ENCODE peak calls at places on chromosome 14, in ten cellular contexts. X is ovary, G is heart left ventricle, Y is GM12878, C is Peyer's patch, B is HCT116, F is stomach, D is sigmoid colon, P is IMR-90, K is uterus. M is an unnamed sample. For H3K4me1, the result is how much of the 10 kb centered on the place peaks cover.

GRCh38 chr14:68211421-68211820 is 391.8 kb downstream of the RAD51B start:
- DNase-seq in X (no peak), G (no peak), Y (no peak), C (no peak), B (no peak), F (no peak), D (no peak), P (no peak), K (no peak), M (no peak)

GRCh38 chr14:99378782-99379214 is 101.9 kb downstream of the SETD3 start:
- DNase-seq in X (no peak), G (no peak), Y (no peak), C (no peak), B (peak), F (no peak), D (no peak), P (peak), K (no peak), M (no peak)

GRCh38 chr14:65134651-65135579 is 32.6 kb upstream of the MAX start:
- DNase-seq in X (no peak), G (no peak), Y (no peak), C (no peak), B (no peak), F (no peak), D (no peak), P (no peak), K (no peak), M (no peak)

GRCh38 chr14:74974364-74975058 is 19.1 kb upstream of the PGF start:
- DNase-seq in X (no peak), G (peak), Y (no peak), C (no peak), B (no peak), F (no peak), D (no peak), P (no peak), K (peak), M (no peak)

GRCh38 chr14:22630486-22630885 is 13.7 kb downstream of the OR6J1 start:
- DNase-seq in X (no peak), G (no peak), Y (no peak), C (no peak), B (no peak), F (no peak), D (no peak), P (peak), K (no peak), M (no peak)

GRCh38 chr14:91372680-91373495 is 44.7 kb downstream of the CCDC88C start:
- DNase-seq in X (no peak), G (no peak), Y (no peak), C (peak), B (no peak), F (peak), D (no peak), P (no peak), K (no peak), M (no peak)

GRCh38 chr14:32574269-32574668 is 245.2 kb downstream of the AKAP6 start:
- DNase-seq in X (no peak), G (no peak), Y (no peak), C (no peak), B (no peak), F (no peak), D (no peak), P (no peak), K (no peak), M (no peak)

GRCh38 chr14:90642239-90642717 is 174.0 kb downstream of the TTC7B start:
- DNase-seq in X (no peak), G (no peak), Y (no peak), C (no peak), B (no peak), F (no peak), D (no peak), P (peak), K (no peak), M (no peak)

GRCh38 chr14:65336191-65336591 is 76.3 kb upstream of the FUT8 start:
- DNase-seq in X (no peak), G (no peak), Y (no peak), C (no peak), B (no peak), F (no peak), D (no peak), P (peak), K (no peak), M (no peak)

GRCh38 chr14:75271514-75271913 is 7.1 kb upstream of the FOS start:
- DNase-seq in X (no peak), G (no peak), Y (no peak), C (no peak), B (no peak), F (no peak), D (no peak), P (no peak), K (no peak), M (no peak)

GRCh38 chr14:96631621-96632362 is 129.6 kb downstream of the PAPOLA start:
- DNase-seq in X (no peak), G (no peak), Y (no peak), C (peak), B (no peak), F (peak), D (no peak), P (no peak), K (peak), M (no peak)

GRCh38 chr14:53152627-53152908 is 555 bp downstream of the DDHD1 start:
- DNase-seq in X (no peak), G (no peak), Y (no peak), C (no peak), B (no peak), F (no peak), D (no peak), P (no peak), K (no peak), M (no peak)

DNA sequence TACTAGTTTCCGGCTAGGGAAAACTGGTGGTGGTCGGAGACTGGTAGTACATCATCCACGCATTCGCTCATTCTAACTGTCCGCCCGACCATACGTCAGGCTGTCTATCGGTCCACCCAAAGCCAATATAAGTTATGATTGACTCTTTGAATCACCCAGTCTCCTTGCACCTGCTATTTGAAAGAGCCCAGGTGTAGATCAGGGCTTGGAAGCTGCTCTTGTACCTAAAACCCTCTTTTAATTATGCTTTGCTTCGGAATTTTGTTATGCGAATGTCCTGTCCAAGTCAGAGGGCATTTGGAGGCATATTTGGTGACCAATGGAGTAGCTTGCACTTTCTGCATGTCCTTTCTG is 5.7 kb upstream of the NKX2-1 start:
- DNase-seq in X (no peak), G (no peak), Y (no peak), C (no peak), B (no peak), F (no peak), D (no peak), P (no peak), K (no peak), M (no peak)
- TF ChIP-seq CTCF in X (no peak), G (no peak), Y (no peak), C (no peak), B (no peak), F (no peak), D (no peak), P (no peak), K (no peak), M (no peak)

GRCh38 chr14:50823051-50823762 is 7.8 kb downstream of the NIN start:
- DNase-seq in X (no peak), G (peak), Y (peak), C (peak), B (no peak), F (no peak), D (no peak), P (no peak), K (no peak), M (no peak)
- H3K4me1 ChIP-seq in X (under half), G (under half), Y (under half), C (under half), B (under half), F (half or more), D (under half), P (under half), K (under half), M (under half)

DNA sequence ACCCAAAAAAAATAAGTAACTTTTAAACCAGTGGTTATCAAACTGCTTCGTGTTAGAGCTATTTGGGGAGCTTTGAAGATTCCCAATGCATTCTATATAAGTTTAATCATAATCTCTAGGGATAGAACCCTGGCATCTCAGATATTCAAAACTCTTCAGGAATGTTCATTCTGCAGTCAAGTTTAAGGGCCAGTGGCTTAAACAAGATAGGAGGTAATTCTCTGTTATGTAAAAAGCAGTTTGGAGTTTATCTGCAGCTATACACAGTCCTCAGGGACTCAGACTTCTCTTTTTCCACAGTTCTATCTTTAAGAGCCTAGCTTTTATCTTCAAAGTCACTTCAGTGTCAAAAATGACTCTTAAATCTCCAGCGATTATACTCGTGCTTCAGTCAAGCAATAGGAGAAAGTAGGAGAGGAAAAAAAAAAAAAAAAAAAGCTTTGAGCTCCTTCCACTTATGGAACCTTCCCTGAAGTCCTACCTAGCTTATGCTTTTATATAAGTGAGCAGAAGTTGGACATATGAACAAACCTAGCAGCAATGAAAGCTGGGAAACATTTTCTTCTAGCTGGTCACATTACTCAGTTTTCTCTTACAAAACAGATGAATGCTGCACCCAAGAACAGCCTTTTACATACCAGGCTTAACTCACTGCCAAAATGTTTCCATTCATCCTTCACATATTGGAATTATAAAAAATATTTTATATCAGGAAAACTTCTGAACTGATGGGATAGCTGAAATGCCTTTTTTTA is 302.8 kb downstream of the FSCB start:
- DNase-seq in X (no peak), G (no peak), Y (no peak), C (no peak), B (no peak), F (no peak), D (no peak), P (no peak), K (no peak), M (no peak)
- TF ChIP-seq POLR2A in X (no peak), G (no peak), Y (no peak), C (no peak), B (no peak), F (no peak), D (no peak), P (no peak), K (no peak), M (no peak)

DNA sequence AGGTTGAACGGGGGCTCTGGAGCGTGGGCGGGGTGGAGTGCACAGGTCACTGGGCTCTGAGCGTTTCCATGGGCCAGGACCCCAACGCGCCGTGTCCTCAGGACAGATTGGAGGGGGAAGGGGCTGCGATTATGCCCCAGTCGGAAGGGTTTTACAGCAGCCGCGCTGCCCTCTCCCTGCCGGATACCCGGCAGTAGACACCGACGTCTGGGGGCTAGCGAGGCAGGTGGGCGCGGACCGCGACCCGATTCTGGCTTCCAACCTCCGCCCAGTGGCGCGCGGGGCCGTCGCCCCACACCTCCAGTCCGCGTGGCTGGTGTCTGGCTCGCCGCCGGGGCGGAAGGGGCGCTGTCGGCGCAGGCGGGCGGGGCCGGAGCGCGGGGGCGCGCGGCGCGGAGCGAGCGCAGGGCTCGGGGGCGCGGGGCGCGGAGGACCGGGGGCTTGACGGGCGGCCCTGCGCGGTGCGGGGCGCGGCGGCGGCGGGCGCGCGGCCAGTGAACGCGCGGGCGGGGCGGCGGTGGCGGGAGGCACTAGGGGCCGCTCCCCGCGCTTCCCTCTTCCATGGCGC is 2.4 kb upstream of the KIF26A start:
- DNase-seq in X (peak), G (peak), Y (no peak), C (no peak), B (no peak), F (no peak), D (no peak), P (no peak), K (no peak), M (no peak)
- TF ChIP-seq CTCF in X (no peak), G (no peak), Y (no peak), C (no peak), B (no peak), F (no peak), D (no peak), P (no peak), K (no peak), M (no peak)

DNA sequence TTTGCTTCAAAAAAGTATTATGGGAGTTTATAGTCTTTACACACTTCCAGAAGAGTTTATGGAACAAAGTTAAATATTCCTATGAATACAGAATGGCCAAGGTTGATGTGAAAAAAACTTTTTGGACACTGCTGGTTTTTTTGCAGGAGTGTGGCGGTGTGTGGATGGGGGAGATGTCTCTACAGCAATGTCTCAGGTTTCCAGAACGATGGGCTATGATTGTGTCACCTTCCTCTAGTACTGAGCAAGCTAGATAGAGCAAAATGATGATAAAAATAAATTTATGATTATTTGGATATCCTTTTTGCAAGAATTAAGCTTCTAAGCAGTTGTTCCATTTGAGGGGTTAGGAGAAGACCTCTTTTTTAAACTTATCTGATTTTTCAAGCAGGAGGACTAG is 37.9 kb downstream of the FBXO34 start:
- DNase-seq in X (no peak), G (no peak), Y (no peak), C (no peak), B (no peak), F (no peak), D (no peak), P (no peak), K (no peak), M (no peak)
- H3K4me1 ChIP-seq in X (under half), G (under half), Y (under half), C (under half), B (under half), F (half or more), D (under half), P (under half), K (under half), M (under half)

DNA sequence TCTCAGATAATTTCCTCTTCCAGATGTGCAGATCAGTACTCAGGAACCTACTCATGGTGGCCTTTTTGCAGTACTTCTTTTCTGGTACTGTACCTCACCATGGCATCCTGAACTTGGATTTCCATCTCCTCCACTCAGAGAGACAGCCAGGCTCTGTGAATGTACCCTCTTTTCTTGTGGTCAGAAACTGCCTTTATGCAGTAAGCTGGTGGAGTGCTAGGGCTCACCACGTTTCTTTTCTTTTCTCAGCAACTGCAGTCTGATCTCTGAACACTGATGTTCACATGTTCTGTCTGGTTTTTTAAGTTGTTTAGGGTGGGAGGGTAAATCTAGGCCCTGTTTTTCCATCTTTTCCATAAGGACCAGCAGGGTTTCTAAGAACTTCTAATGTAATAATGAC is 99.8 kb upstream of the NRXN3 start:
- DNase-seq in X (no peak), G (no peak), Y (no peak), C (no peak), B (no peak), F (no peak), D (no peak), P (no peak), K (no peak), M (no peak)
- TF ChIP-seq POLR2A in X (no peak), G (no peak), Y (no peak), C (no peak), B (no peak), F (no peak), D (no peak), P (no peak), K (no peak), M (no peak)

GRCh38 chr14:36939265-36939664 is 233.1 kb downstream of the SLC25A21 start:
- DNase-seq in X (no peak), G (no peak), Y (no peak), C (no peak), B (no peak), F (no peak), D (no peak), P (no peak), K (no peak), M (no peak)

GRCh38 chr14:36944307-36945010 is 227.9 kb downstream of the SLC25A21 start:
- DNase-seq in X (no peak), G (no peak), Y (no peak), C (no peak), B (no peak), F (no peak), D (no peak), P (peak), K (no peak), M (no peak)

GRCh38 chr14:36941783-36942521 is 230.5 kb downstream of the SLC25A21 start:
- DNase-seq in X (peak), G (peak), Y (no peak), C (peak), B (peak), F (peak), D (peak), P (peak), K (peak), M (peak)

GRCh38 chr14:36940476-36940875 is 231.9 kb downstream of the SLC25A21 start:
- DNase-seq in X (no peak), G (no peak), Y (no peak), C (no peak), B (no peak), F (no peak), D (no peak), P (no peak), K (no peak), M (no peak)

DNA sequence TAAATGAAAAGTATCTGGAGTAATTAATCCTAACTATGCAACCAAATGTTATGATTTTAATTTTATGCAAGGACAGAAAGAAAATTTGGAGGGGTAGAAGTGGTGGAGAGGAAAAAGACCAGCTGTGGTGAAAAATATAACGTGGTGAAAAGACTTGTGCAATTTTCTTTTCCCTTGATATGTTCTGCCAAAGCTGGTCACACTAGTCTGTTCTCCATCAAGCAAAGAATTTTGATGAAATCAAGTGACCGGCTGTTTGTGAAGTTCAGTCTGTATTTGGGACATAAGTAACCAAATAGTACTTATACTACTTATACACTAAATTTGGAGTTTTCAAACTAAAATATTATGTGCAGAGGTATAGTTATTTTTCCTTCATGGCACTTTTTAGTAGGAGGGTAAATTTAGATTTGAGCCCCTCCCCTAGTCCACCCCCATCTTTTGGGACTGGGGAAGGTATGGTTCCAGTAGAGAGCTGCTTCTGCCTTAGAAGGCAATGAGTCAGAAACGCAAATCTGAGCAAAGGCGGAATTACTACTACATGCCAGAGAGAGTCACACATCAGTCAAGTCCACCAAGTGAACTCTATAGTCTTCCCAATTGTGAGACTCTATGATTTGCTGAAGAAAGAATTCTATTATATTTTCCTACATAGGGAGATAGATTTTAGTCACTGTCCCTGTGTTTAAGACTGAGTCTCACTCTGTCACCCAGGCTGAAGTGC is 229.7 kb downstream of the SLC25A21 start:
- DNase-seq in X (no peak), G (no peak), Y (no peak), C (no peak), B (no peak), F (no peak), D (no peak), P (peak), K (no peak), M (no peak)
- TF ChIP-seq CTCF in X (no peak), G (no peak), Y (no peak), C (no peak), B (no peak), F (peak), D (no peak), P (no peak), K (no peak), M (no peak)

GRCh38 chr14:21105095-21105494 is 4.2 kb downstream of the TMEM253 start:
- DNase-seq in X (no peak), G (no peak), Y (no peak), C (no peak), B (no peak), F (no peak), D (no peak), P (no peak), K (no peak), M (no peak)

GRCh38 chr14:21104448-21105060 is 3.7 kb downstream of the TMEM253 start:
- DNase-seq in X (peak), G (peak), Y (no peak), C (peak), B (peak), F (peak), D (peak), P (peak), K (peak), M (peak)

GRCh38 chr14:21103165-21103709 is 2.4 kb downstream of the TMEM253 start:
- DNase-seq in X (no peak), G (no peak), Y (no peak), C (no peak), B (no peak), F (no peak), D (no peak), P (no peak), K (no peak), M (no peak)

GRCh38 chr14:21102472-21103164 is 1.8 kb downstream of the TMEM253 start:
- DNase-seq in X (no peak), G (no peak), Y (no peak), C (no peak), B (no peak), F (no peak), D (no peak), P (no peak), K (no peak), M (peak)

DNA sequence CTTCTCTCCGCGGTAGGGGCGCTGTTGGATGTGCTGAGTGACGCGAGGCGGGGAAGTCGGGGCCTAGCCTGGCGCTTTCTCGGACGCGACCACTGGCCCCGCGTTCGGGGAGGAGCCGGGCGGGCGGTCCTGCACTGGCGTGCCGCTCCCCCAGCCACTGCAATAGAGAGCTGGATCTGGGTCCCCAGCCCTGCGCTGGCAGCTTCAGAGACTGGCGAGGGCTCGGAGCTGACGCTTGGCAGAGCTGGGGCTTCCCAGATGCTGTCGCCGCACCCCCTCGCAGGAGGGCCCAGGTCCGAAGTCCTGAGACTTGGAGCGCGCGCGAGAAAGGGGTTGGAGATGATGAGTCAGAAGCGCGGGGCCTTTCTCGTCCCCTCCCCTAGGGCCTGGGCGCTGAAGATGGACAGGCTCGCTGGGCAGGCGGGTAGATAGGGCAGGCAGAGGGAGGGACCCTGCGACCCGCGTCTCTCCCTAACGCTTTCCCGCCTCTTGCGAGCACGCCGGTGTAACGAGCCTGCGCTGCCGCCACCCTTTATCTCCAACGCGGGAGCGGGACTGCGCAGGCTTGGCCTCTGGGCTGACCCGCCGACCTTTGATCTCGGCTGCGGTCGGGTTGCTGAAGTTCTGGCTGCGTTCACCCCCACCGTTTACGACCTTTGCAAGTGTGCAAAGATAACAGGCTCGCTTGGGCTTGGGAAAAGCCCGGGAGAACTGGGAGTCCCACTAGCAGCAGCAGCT is 3.0 kb downstream of the TMEM253 start:
- DNase-seq in X (peak), G (peak), Y (peak), C (peak), B (peak), F (peak), D (peak), P (peak), K (peak), M (peak)
- H3K4me1 ChIP-seq in X (under half), G (under half), Y (under half), C (under half), B (half or more), F (half or more), D (under half), P (under half), K (under half), M (under half)